ENCODE peak calls at places on chromosomes 6 and 20, in five cellular contexts. Y is prostate gland, L is body of pancreas, F is psoas muscle, R is iPS-NIHi11. K is an unnamed sample.

GRCh38 chr6:40960784-40961430 is 78.1 kb downstream of the UNC5CL start:
- DNase-seq in F (peak; percentile 14), Y (no peak), L (no peak), R (no peak), K (no peak)

GRCh38 chr20:41563087-41563486 is 55.1 kb downstream of the CHD6 start:
- DNase-seq in L (no peak), Y (no peak), R (no peak), F (no peak), K (no peak)

GRCh38 chr20:38315290-38315966 is 11.5 kb downstream of the BPI start:
- DNase-seq in R (no peak), F (no peak), L (no peak), Y (no peak), K (no peak)

GRCh38 chr6:158011478-158011920 is 29.8 kb downstream of the SYNJ2 start:
- DNase-seq in F (no peak), Y (no peak), R (no peak), L (no peak), K (no peak)

GRCh38 chr6:107763959-107764358 is 60.2 kb downstream of the SCML4 start:
- DNase-seq in Y (no peak), R (no peak), F (no peak), L (no peak), K (no peak)

GRCh38 chr6:53347921-53348435 is 772 bp downstream of the ELOVL5 start:
- DNase-seq in R (peak; percentile 62), L (peak; percentile 44), Y (peak; percentile 55), F (peak; percentile 66), K (no peak)

GRCh38 chr6:170286246-170286933 is 4.5 kb downstream of the DLL1 start:
- DNase-seq in R (no peak), F (no peak), Y (no peak), L (peak; percentile 44), K (no peak)

GRCh38 chr6:140050232-140050995 is 676.0 kb upstream of the CITED2 start:
- DNase-seq in F (peak; percentile 13), Y (no peak), R (no peak), L (no peak), K (no peak)

GRCh38 chr6:563863-564262 is 93.0 kb downstream of the HUS1B start:
- DNase-seq in R (no peak), Y (no peak), F (no peak), L (no peak), K (no peak)

GRCh38 chr6:169957351-169957963 is 206.0 kb downstream of the ERMARD start:
- DNase-seq in F (no peak), Y (no peak), L (no peak), R (no peak), K (no peak)

GRCh38 chr6:24666097-24666615 is 543 bp downstream of the TDP2 start:
- DNase-seq in L (peak; percentile 31), F (peak; percentile 27), R (peak; percentile 49), Y (peak; percentile 43), K (no peak)

GRCh38 chr6:118641042-118641441 is 10.3 kb downstream of the CEP85L start:
- DNase-seq in L (no peak), F (no peak), Y (no peak), R (no peak), K (no peak)

GRCh38 chr6:15774011-15774410 is 111.2 kb upstream of the DTNBP1 start:
- DNase-seq in L (no peak), F (no peak), Y (no peak), R (no peak), K (no peak)

GRCh38 chr6:121242386-121242785 is 91.9 kb downstream of the TBC1D32 start:
- DNase-seq in F (no peak), Y (no peak), R (no peak), L (no peak), K (no peak)

GRCh38 chr6:132466952-132467351 is 46.0 kb downstream of the STX7 start:
- DNase-seq in L (no peak), F (no peak), Y (no peak), R (no peak), K (no peak)

GRCh38 chr20:49319204-49319809 is 41.5 kb upstream of the ZNFX1 start:
- DNase-seq in Y (no peak), L (no peak), R (no peak), F (no peak), K (no peak)

GRCh38 chr6:167760979-167761793 is 65.5 kb upstream of the AFDN start:
- DNase-seq in F (no peak), R (no peak), L (peak; percentile 70), Y (peak; percentile 37), K (no peak)

GRCh38 chr6:156379946-156380707 is 397.1 kb upstream of the ARID1B start:
- DNase-seq in L (no peak), R (peak; percentile 17), F (no peak), Y (peak; percentile 32), K (peak; percentile 58)

GRCh38 chr20:16821211-16822089 is 73.3 kb downstream of the OTOR start:
- DNase-seq in F (no peak), L (no peak), Y (no peak), R (peak; percentile 68), K (no peak)

K was measured in LNCaP clone FGC.